ENCODE peak calls at places on chromosomes 11 and 22, in four cellular contexts. W is stomach, E is vagina, M is spleen. N is an unnamed sample.

GRCh38 chr11:1928891-1929541 is 9.5 kb downstream of the TNNT3 start:
- DNase-seq in E (no peak), M (no peak), W (no peak), N (no peak)

GRCh38 chr22:20514658-20515406 is 7.4 kb downstream of the MED15 start:
- DNase-seq in E (no peak), W (no peak), M (no peak), N (no peak)

GRCh38 chr11:68436985-68437926 is 23.3 kb upstream of the PPP6R3 start:
- DNase-seq in M (no peak), E (no peak), W (no peak), N (peak; percentile 46)

GRCh38 chr11:12137938-12138731 is 27.7 kb downstream of the MICAL2 start:
- DNase-seq in M (peak; percentile 11), W (no peak), E (no peak), N (no peak)

GRCh38 chr11:45832835-45833446 is 14.3 kb upstream of the CRY2 start:
- DNase-seq in W (no peak), E (no peak), M (no peak), N (no peak)

GRCh38 chr11:34179026-34179675 is 73.7 kb downstream of the NAT10 start:
- DNase-seq in W (no peak), E (no peak), M (no peak), N (no peak)

GRCh38 chr11:78210000-78210608 is 21.4 kb downstream of the USP35 start:
- DNase-seq in M (peak; percentile 74), E (no peak), W (no peak), N (no peak)

GRCh38 chr11:96137357-96137756 is 205.6 kb downstream of the MAML2 start:
- DNase-seq in W (no peak), M (no peak), E (no peak), N (no peak)

GRCh38 chr22:31089101-31090100 is 8.3 kb downstream of the SMTN start:
- DNase-seq in W (peak; percentile 54), E (no peak), M (peak; percentile 87), N (peak; percentile 31)

GRCh38 chr11:112852141-112852853 is 108.9 kb upstream of the NCAM1 start:
- DNase-seq in E (no peak), M (no peak), W (no peak), N (no peak)

GRCh38 chr22:36528336-36528735 is 630 bp downstream of the EIF3D start:
- DNase-seq in E (no peak), W (no peak), M (no peak), N (no peak)

GRCh38 chr11:69864930-69865661 is 45.9 kb upstream of the FGF3 start:
- DNase-seq in E (no peak), W (no peak), M (peak; percentile 61), N (no peak)

GRCh38 chr22:23397618-23398567 is 182.2 kb downstream of the IGLL1 start:
- DNase-seq in E (no peak), W (no peak), M (no peak), N (no peak)

GRCh38 chr22:30940655-30941362 is 27.8 kb downstream of the MORC2 start:
- DNase-seq in E (no peak), W (no peak), M (no peak), N (no peak)

GRCh38 chr11:120121336-120121735 is 16.6 kb downstream of the TRIM29 start:
- DNase-seq in M (no peak), W (no peak), E (no peak), N (no peak)

GRCh38 chr11:16669799-16670415 is 68.5 kb upstream of the C11orf58 start:
- DNase-seq in M (no peak), E (no peak), W (no peak), N (no peak)

GRCh38 chr11:18065572-18065971 is 19.5 kb upstream of the TPH1 start:
- DNase-seq in M (peak; percentile 66), W (no peak), E (no peak), N (peak; percentile 89)

GRCh38 chr11:94731921-94732601 is 36.1 kb upstream of the AMOTL1 start:
- DNase-seq in E (no peak), W (no peak), M (no peak), N (no peak)

GRCh38 chr11:123580557-123581275 is 73.7 kb downstream of the SCN3B start:
- DNase-seq in W (peak; percentile 84), E (no peak), M (peak; percentile 92), N (peak; percentile 76)

GRCh38 chr22:39130892-39131855 is 21.3 kb downstream of the CBX7 start:
- DNase-seq in E (no peak), M (peak; percentile 72), W (no peak), N (peak; percentile 10)

GRCh38 chr22:43479962-43480361 is 68.1 kb downstream of the MPPED1 start:
- DNase-seq in W (no peak), E (no peak), M (no peak), N (no peak)

GRCh38 chr11:31437742-31438435 is 68.2 kb downstream of the DNAJC24 start:
- DNase-seq in E (no peak), M (no peak), W (no peak), N (no peak)

GRCh38 chr22:33639588-33640254 is 280.6 kb downstream of the LARGE1 start:
- DNase-seq in W (no peak), E (no peak), M (no peak), N (no peak)

GRCh38 chr11:1760351-1761109 is 3.2 kb downstream of the CTSD start:
- DNase-seq in E (no peak), W (peak; percentile 86), M (peak; percentile 95), N (peak; percentile 49)

GRCh38 chr11:90434858-90435257 is 212.0 kb upstream of the CHORDC1 start:
- DNase-seq in E (no peak), W (no peak), M (no peak), N (no peak)

GRCh38 chr11:75298191-75298590 is 53.3 kb downstream of the ARRB1 start:
- DNase-seq in M (no peak), E (no peak), W (no peak), N (no peak)

GRCh38 chr11:705646-706438 is at the start of gene EPS8L2:
- DNase-seq in W (peak; percentile 80), E (no peak), M (peak; percentile 81), N (peak; percentile 68)

GRCh38 chr11:76620471-76620870 is 50.1 kb downstream of the LRRC32 start:
- DNase-seq in M (no peak), E (no peak), W (no peak), N (no peak)

GRCh38 chr11:116532066-116532465 is 240.7 kb downstream of the BUD13 start:
- DNase-seq in E (no peak), M (no peak), W (peak; percentile 8), N (no peak)
- H3K4me1 ChIP-seq in E (no peaks in the 10 kb centered on the region), M (no peaks in the 10 kb centered on the region), W (no peaks in the 10 kb centered on the region), N (no peaks in the 10 kb centered on the region)

DNA sequence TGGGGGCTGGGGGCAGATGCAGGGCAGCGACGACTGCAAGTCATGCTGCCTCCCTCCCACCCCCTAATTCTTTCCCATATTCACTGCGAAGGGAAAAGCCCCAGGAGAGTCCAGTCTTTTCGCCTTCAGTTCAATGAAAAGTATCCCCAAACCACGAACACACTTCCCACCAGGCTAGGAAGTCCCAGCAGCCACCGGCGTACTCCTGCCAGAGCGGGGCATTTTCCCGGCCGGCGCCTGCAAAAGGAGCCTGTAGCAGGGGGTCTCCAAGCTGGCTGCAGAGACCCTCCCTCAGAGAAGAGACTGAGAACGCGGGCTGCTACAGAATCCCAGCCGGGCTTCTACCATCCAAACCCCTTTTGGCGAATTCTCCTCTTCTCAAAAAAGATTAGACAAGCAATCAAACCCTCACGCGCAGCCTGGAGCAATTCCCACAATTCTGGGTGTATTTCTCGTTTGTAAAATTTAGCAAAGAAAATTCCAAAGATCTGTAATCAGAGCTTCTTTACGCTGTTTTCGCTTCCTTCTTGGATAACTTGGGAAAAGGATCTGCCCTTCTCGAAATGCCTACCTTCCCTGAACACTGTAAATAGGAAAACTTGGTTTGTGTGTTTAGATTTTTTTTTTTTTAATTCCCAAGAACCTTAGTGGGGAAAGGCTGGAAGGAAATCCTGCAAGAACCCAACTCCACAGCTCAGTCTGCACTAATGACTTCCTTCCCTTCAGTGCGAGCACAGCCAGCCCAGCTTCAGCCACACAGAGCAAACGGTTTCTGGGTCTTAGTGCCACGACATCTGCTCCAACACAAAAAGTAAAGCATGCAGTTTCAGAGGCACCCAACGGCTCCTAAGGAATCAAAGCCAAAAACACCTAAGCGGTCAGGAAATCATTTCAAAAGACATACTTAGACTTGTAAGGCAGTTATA is 236.4 kb downstream of the TTC28 start:
- DNase-seq in E (no peak), W (peak; percentile 62), M (peak; percentile 78), N (peak; percentile 79)
- TF ChIP-seq POLR2A in E (no peak), W (no peak), M (no peak), N (no peak)

GRCh38 chr22:29861672-29862297 is 21.2 kb upstream of the MTMR3 start:
- DNase-seq in W (no peak), E (no peak), M (no peak), N (no peak)

GRCh38 chr22:29872145-29872893 is 10.7 kb upstream of the MTMR3 start:
- DNase-seq in W (no peak), M (no peak), E (no peak), N (no peak)

GRCh38 chr22:29870574-29870973 is 12.4 kb upstream of the MTMR3 start:
- DNase-seq in W (no peak), M (no peak), E (no peak), N (no peak)

GRCh38 chr22:29871684-29872083 is 11.3 kb upstream of the MTMR3 start:
- DNase-seq in E (no peak), W (no peak), M (no peak), N (no peak)

GRCh38 chr22:29867260-29867659 is 15.7 kb upstream of the MTMR3 start:
- DNase-seq in E (no peak), M (no peak), W (no peak), N (no peak)
- H3K27ac ChIP-seq in E (no peak overlapping the region), M (no peak overlapping the region), W (no peak overlapping the region), N (no peak overlapping the region)

DNA sequence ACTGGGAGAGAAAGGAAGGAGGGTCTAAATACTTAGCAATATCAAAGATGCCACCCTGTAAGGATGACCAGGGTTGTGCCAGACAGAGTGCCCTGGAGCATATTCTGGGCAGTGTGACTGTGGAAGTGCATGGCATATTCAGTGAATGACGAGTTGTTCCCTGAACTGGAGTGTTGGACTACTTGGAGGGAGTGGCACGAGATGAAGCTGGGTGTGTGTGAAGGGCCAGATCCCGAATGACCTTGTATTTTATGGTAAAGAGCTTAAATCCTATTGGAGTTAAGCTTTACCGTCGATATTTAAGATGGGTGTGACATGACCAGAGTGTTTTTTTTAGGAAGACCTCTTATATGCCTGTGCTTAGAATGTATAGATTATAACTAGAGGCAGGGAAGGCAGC is 48.8 kb downstream of the STIM1 start:
- DNase-seq in E (no peak), M (no peak), W (no peak), N (no peak)
- H3K4me1 ChIP-seq in E (peaks cover 64% of the 10 kb centered on the region), M (peaks cover 90% of the 10 kb centered on the region), W (peaks cover 48% of the 10 kb centered on the region), N (peaks cover 42% of the 10 kb centered on the region)

GRCh38 chr11:61359541-61359940 is 2.1 kb downstream of the CYB561A3 start:
- DNase-seq in E (no peak), W (no peak), M (no peak), N (no peak)
- TF ChIP-seq POLR2A in E (no peak), W (no peak), M (no peak), N (no peak)

N was measured in body of pancreas.